ENCODE peak calls at places on chromosomes 4 and X, in five cellular contexts. One of them, this sample, is unnamed.

GRCh38 chr4:6885953-6886557 is 23.6 kb upstream of the TBC1D14 start:
- DNase-seq in IMR-90: peak; percentile 66
- DNase-seq in lower lobe of right lung: peak; percentile 83
- DNase-seq in fibroblast of lung: peak; percentile 85
- DNase-seq in endodermal cell: no peak
- DNase-seq in this sample: peak; percentile 79

GRCh38 chr4:176272799-176273198 is 3.8 kb upstream of the ASB5 start:
- DNase-seq in fibroblast of lung: no peak
- DNase-seq in endodermal cell: no peak
- DNase-seq in IMR-90: no peak
- DNase-seq in lower lobe of right lung: no peak
- DNase-seq in this sample: no peak

GRCh38 chrX:95063554-95063953 is 1389.5 kb downstream of the FAM133A start:
- DNase-seq in endodermal cell: no peak
- DNase-seq in lower lobe of right lung: no peak
- DNase-seq in fibroblast of lung: peak; percentile 65
- DNase-seq in IMR-90: peak; percentile 11
- DNase-seq in this sample: peak; percentile 28

GRCh38 chr4:146243141-146243882 is 29.0 kb downstream of the REELD1 start:
- DNase-seq in fibroblast of lung: peak; percentile 23
- DNase-seq in lower lobe of right lung: peak; percentile 61
- DNase-seq in IMR-90: peak; percentile 37
- DNase-seq in endodermal cell: peak; percentile 89
- DNase-seq in this sample: no peak

GRCh38 chrX:7077241-7077909 is 70.1 kb upstream of the STS start:
- DNase-seq in endodermal cell: no peak
- DNase-seq in lower lobe of right lung: no peak
- DNase-seq in fibroblast of lung: no peak
- DNase-seq in IMR-90: no peak
- DNase-seq in this sample: no peak

GRCh38 chrX:70421618-70422017 is 1.5 kb upstream of the GDPD2 start:
- DNase-seq in IMR-90: no peak
- DNase-seq in fibroblast of lung: no peak
- DNase-seq in endodermal cell: peak; percentile 67
- DNase-seq in lower lobe of right lung: no peak
- DNase-seq in this sample: no peak

GRCh38 chrX:30830544-30830943 is 58.5 kb downstream of the TAB3 start:
- DNase-seq in IMR-90: no peak
- DNase-seq in lower lobe of right lung: no peak
- DNase-seq in fibroblast of lung: peak; percentile 23
- DNase-seq in endodermal cell: no peak
- DNase-seq in this sample: no peak

GRCh38 chrX:63258144-63258543 is 93.0 kb downstream of the SPIN4 start:
- DNase-seq in IMR-90: no peak
- DNase-seq in endodermal cell: no peak
- DNase-seq in fibroblast of lung: peak; percentile 19
- DNase-seq in lower lobe of right lung: no peak
- DNase-seq in this sample: no peak

GRCh38 chrX:130637591-130637990 is 235.8 kb downstream of the RBMX2 start:
- DNase-seq in lower lobe of right lung: no peak
- DNase-seq in endodermal cell: no peak
- DNase-seq in fibroblast of lung: peak; percentile 23
- DNase-seq in IMR-90: peak; percentile 58
- DNase-seq in this sample: peak; percentile 56

GRCh38 chr4:147843162-147843561 is 111.3 kb downstream of the ARHGAP10 start:
- DNase-seq in IMR-90: no peak
- DNase-seq in lower lobe of right lung: no peak
- DNase-seq in endodermal cell: peak; percentile 68
- DNase-seq in fibroblast of lung: no peak
- DNase-seq in this sample: no peak

GRCh38 chrX:102934624-102935023 is 2.4 kb upstream of the RAB40AL start:
- DNase-seq in fibroblast of lung: no peak
- DNase-seq in endodermal cell: peak; percentile 74
- DNase-seq in IMR-90: peak; percentile 4
- DNase-seq in lower lobe of right lung: no peak
- DNase-seq in this sample: no peak

GRCh38 chr4:8506373-8507250 is 66.0 kb downstream of the TRMT44 start:
- DNase-seq in IMR-90: peak; percentile 74
- DNase-seq in fibroblast of lung: peak; percentile 78
- DNase-seq in endodermal cell: peak; percentile 88
- DNase-seq in lower lobe of right lung: no peak
- DNase-seq in this sample: peak; percentile 69

GRCh38 chr4:156103306-156103705 is 149.6 kb upstream of the CTSO start:
- DNase-seq in endodermal cell: no peak
- DNase-seq in IMR-90: no peak
- DNase-seq in fibroblast of lung: peak; percentile 21
- DNase-seq in lower lobe of right lung: no peak
- DNase-seq in this sample: no peak

GRCh38 chr4:16027626-16028025 is 56.2 kb downstream of the PROM1 start:
- DNase-seq in IMR-90: peak; percentile 7
- DNase-seq in fibroblast of lung: peak; percentile 52
- DNase-seq in lower lobe of right lung: no peak
- DNase-seq in endodermal cell: no peak
- DNase-seq in this sample: no peak

GRCh38 chr4:86453044-86453501 is 93.2 kb upstream of the MAPK10 start:
- DNase-seq in fibroblast of lung: peak; percentile 22
- DNase-seq in IMR-90: peak; percentile 70
- DNase-seq in lower lobe of right lung: no peak
- DNase-seq in endodermal cell: no peak
- DNase-seq in this sample: peak; percentile 15

GRCh38 chrX:50920132-50920531 is 9.6 kb downstream of the BMP15 start:
- DNase-seq in endodermal cell: no peak
- DNase-seq in fibroblast of lung: peak; percentile 6
- DNase-seq in IMR-90: peak; percentile 18
- DNase-seq in lower lobe of right lung: no peak
- DNase-seq in this sample: peak; percentile 2

GRCh38 chrX:71159335-71159734 is 14.7 kb downstream of the NLGN3 start:
- DNase-seq in fibroblast of lung: no peak
- DNase-seq in lower lobe of right lung: no peak
- DNase-seq in endodermal cell: no peak
- DNase-seq in IMR-90: no peak
- DNase-seq in this sample: no peak

GRCh38 chrX:3046253-3046909 is 5.1 kb downstream of the ARSF start:
- DNase-seq in fibroblast of lung: no peak
- DNase-seq in endodermal cell: peak; percentile 16
- DNase-seq in IMR-90: no peak
- DNase-seq in lower lobe of right lung: no peak
- DNase-seq in this sample: no peak

GRCh38 chr4:8451440-8452182 is 11.0 kb downstream of the TRMT44 start:
- DNase-seq in IMR-90: no peak
- DNase-seq in lower lobe of right lung: no peak
- DNase-seq in endodermal cell: no peak
- DNase-seq in fibroblast of lung: no peak
- DNase-seq in this sample: no peak

GRCh38 chrX:55709735-55710134 is 7.8 kb upstream of the RRAGB start:
- DNase-seq in lower lobe of right lung: no peak
- DNase-seq in endodermal cell: no peak
- DNase-seq in IMR-90: no peak
- DNase-seq in fibroblast of lung: no peak
- DNase-seq in this sample: no peak

GRCh38 chr4:158873795-158874359 is 105.1 kb downstream of the FNIP2 start:
- DNase-seq in endodermal cell: no peak
- DNase-seq in lower lobe of right lung: no peak
- DNase-seq in IMR-90: peak; percentile 96
- DNase-seq in fibroblast of lung: peak; percentile 98
- DNase-seq in this sample: peak; percentile 85

GRCh38 chr4:151484396-151485102 is 75.6 kb downstream of the FHIP1A start:
- DNase-seq in endodermal cell: peak; percentile 68
- DNase-seq in lower lobe of right lung: no peak
- DNase-seq in IMR-90: peak; percentile 77
- DNase-seq in fibroblast of lung: peak; percentile 93
- DNase-seq in this sample: peak; percentile 81

DNA sequence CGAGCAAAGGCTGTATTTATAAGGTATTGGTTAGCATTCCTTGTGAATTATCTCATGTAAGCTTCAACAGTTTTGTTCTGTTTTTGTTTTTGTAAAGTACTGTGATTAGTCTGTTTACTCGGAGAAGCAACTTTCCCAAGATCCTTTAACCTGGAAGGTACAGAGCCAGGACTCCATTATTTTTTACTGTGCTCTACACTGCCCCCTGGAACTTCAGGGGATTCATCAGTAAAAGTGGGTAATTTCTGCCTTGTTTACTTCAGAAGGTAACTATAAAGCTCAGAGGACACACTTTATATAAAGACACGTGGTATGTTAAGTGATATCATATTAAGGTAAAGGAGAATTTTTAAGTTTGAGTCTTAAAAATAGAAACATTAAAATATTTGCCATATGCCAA is 124.9 kb downstream of the IQCM start:
- DNase-seq in lower lobe of right lung: no peak
- DNase-seq in endodermal cell: peak; percentile 49
- DNase-seq in IMR-90: no peak
- DNase-seq in fibroblast of lung: no peak
- DNase-seq in this sample: no peak
- TF ChIP-seq CTCF in lower lobe of right lung: no peak
- TF ChIP-seq CTCF in endodermal cell: peak; percentile 74
- TF ChIP-seq CTCF in IMR-90: no peak
- TF ChIP-seq CTCF in fibroblast of lung: no peak
- TF ChIP-seq CTCF in this sample: peak; percentile 18

GRCh38 chr4:53592686-53593641 is 1.7 kb upstream of the LNX1 start:
- DNase-seq in fibroblast of lung: peak; percentile 48
- DNase-seq in lower lobe of right lung: peak; percentile 70
- DNase-seq in endodermal cell: peak; percentile 92
- DNase-seq in IMR-90: no peak
- DNase-seq in this sample: no peak
- H3K4me3 ChIP-seq in fibroblast of lung: no peak overlapping the region
- H3K4me3 ChIP-seq in lower lobe of right lung: peak overlapping the region; percentile 22
- H3K4me3 ChIP-seq in endodermal cell: peak overlapping the region; percentile 74
- H3K4me3 ChIP-seq in IMR-90: no peak overlapping the region
- H3K4me3 ChIP-seq in this sample: no peak overlapping the region

DNA sequence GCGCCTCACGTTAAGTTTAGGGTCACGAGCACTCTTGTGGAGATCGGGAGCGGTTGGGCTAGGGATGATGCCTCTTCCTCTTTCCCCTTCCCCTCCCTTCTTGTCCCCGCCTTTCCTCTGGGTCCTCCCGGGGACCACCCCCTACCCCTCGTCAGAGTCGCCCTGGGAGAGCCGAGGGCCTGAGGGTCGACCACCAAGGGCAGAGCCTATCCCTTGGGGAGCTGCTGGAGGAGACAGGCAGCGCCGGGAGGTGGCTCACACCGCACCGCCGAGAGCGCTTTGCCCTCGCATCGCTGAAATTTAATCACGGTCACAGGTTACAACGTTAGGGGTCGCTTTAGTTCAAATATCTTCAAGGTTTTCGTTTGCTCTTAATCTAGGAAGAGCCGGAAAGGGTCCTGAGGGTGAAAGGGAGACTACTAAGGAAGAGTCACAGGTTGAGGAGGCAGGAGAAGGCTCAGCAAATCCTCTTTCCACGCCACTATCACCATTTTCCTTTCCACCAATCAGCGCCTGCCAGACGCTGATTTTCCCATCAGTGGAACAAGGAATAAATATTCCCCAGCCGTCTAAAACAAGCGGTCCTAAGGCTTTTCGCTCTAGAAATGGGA is 529 bp upstream of the SNCA start:
- DNase-seq in endodermal cell: peak; percentile 91
- DNase-seq in lower lobe of right lung: no peak
- DNase-seq in fibroblast of lung: peak; percentile 27
- DNase-seq in IMR-90: peak; percentile 16
- DNase-seq in this sample: peak; percentile 12
- TF ChIP-seq CTCF in endodermal cell: peak; percentile 61
- TF ChIP-seq CTCF in lower lobe of right lung: no peak
- TF ChIP-seq CTCF in fibroblast of lung: no peak
- TF ChIP-seq CTCF in IMR-90: no peak
- TF ChIP-seq CTCF in this sample: no peak

GRCh38 chrX:40474205-40474626 is 106.6 kb upstream of the ATP6AP2 start:
- DNase-seq in fibroblast of lung: peak; percentile 37
- DNase-seq in IMR-90: peak; percentile 4
- DNase-seq in lower lobe of right lung: peak; percentile 54
- DNase-seq in endodermal cell: peak; percentile 98
- DNase-seq in this sample: no peak
- H3K4me3 ChIP-seq in fibroblast of lung: no peak overlapping the region
- H3K4me3 ChIP-seq in IMR-90: no peak overlapping the region
- H3K4me3 ChIP-seq in lower lobe of right lung: no peak overlapping the region
- H3K4me3 ChIP-seq in endodermal cell: no peak overlapping the region
- H3K4me3 ChIP-seq in this sample: no peak overlapping the region

GRCh38 chr4:3352918-3353594 is 60.2 kb downstream of the RGS12 start:
- DNase-seq in IMR-90: no peak
- DNase-seq in endodermal cell: no peak
- DNase-seq in fibroblast of lung: no peak
- DNase-seq in lower lobe of right lung: no peak
- DNase-seq in this sample: no peak

GRCh38 chr4:3355266-3355748 is 62.5 kb downstream of the RGS12 start:
- DNase-seq in endodermal cell: no peak
- DNase-seq in fibroblast of lung: no peak
- DNase-seq in lower lobe of right lung: no peak
- DNase-seq in IMR-90: no peak
- DNase-seq in this sample: no peak

GRCh38 chr4:3353747-3354454 is 61.1 kb downstream of the RGS12 start:
- DNase-seq in endodermal cell: no peak
- DNase-seq in IMR-90: no peak
- DNase-seq in lower lobe of right lung: no peak
- DNase-seq in fibroblast of lung: no peak
- DNase-seq in this sample: no peak

GRCh38 chr4:3354455-3354811 is 61.6 kb downstream of the RGS12 start:
- DNase-seq in lower lobe of right lung: no peak
- DNase-seq in endodermal cell: no peak
- DNase-seq in IMR-90: no peak
- DNase-seq in fibroblast of lung: no peak
- DNase-seq in this sample: no peak

DNA sequence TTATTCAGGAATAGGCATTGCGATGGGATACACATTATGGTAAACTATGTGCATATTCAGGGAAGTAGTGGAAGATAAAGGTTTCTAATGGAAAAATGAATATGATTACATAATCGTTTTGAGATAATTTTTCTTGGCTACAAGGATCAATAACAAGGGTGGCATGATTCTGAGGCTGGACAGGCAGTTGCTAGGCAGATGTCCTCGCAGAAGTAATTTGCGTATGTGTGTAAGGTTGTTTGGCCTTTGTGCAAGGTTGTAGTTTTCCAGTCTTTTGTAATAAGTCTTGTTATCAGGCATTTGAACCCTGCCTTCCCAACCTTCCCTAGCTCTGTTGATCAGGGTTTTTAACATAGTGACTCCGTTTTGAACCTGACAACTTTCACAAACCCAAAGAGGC is 59.7 kb downstream of the RGS12 start:
- DNase-seq in lower lobe of right lung: no peak
- DNase-seq in IMR-90: no peak
- DNase-seq in fibroblast of lung: no peak
- DNase-seq in endodermal cell: no peak
- DNase-seq in this sample: no peak
- TF ChIP-seq CTCF in lower lobe of right lung: no peak
- TF ChIP-seq CTCF in IMR-90: no peak
- TF ChIP-seq CTCF in fibroblast of lung: no peak
- TF ChIP-seq CTCF in endodermal cell: no peak
- TF ChIP-seq CTCF in this sample: no peak

GRCh38 chr4:42672359-42673083 is 15.6 kb upstream of the ATP8A1 start:
- DNase-seq in fibroblast of lung: no peak
- DNase-seq in lower lobe of right lung: no peak
- DNase-seq in endodermal cell: no peak
- DNase-seq in IMR-90: no peak
- DNase-seq in this sample: no peak

GRCh38 chr4:42676066-42676951 is 19.4 kb upstream of the ATP8A1 start:
- DNase-seq in fibroblast of lung: no peak
- DNase-seq in endodermal cell: no peak
- DNase-seq in IMR-90: no peak
- DNase-seq in lower lobe of right lung: no peak
- DNase-seq in this sample: no peak

GRCh38 chr4:42673084-42673429 is 16.2 kb upstream of the ATP8A1 start:
- DNase-seq in IMR-90: no peak
- DNase-seq in fibroblast of lung: peak; percentile 37
- DNase-seq in lower lobe of right lung: peak; percentile 76
- DNase-seq in endodermal cell: no peak
- DNase-seq in this sample: no peak

GRCh38 chr4:42671431-42672194 is 14.7 kb upstream of the ATP8A1 start:
- DNase-seq in fibroblast of lung: no peak
- DNase-seq in IMR-90: no peak
- DNase-seq in endodermal cell: no peak
- DNase-seq in lower lobe of right lung: no peak
- DNase-seq in this sample: no peak
- H3K4me3 ChIP-seq in fibroblast of lung: no peak overlapping the region
- H3K4me3 ChIP-seq in IMR-90: no peak overlapping the region
- H3K4me3 ChIP-seq in endodermal cell: no peak overlapping the region
- H3K4me3 ChIP-seq in lower lobe of right lung: no peak overlapping the region
- H3K4me3 ChIP-seq in this sample: no peak overlapping the region